ENCODE peak calls at places on chromosomes 7 and 10, in five cellular contexts. C is SK-N-SH, N is uterus, G is bronchial epithelial cell, K is Panc1. M is an unnamed sample.

GRCh38 chr7:131034166-131034881 is 293.4 kb upstream of the MKLN1 start:
- DNase-seq in C (no peak), G (no peak), K (no peak), N (no peak), M (no peak)

GRCh38 chr7:76193478-76193877 is 8.2 kb upstream of the SRRM3 start:
- DNase-seq in K (no peak), G (no peak), C (no peak), N (no peak), M (no peak)

GRCh38 chr10:25125151-25125550 is 49.6 kb upstream of the GPR158 start:
- DNase-seq in C (peak), N (no peak), K (no peak), G (no peak), M (no peak)

GRCh38 chr7:97859606-97860204 is 12.5 kb downstream of the ASNS start:
- DNase-seq in C (no peak), G (peak), N (no peak), K (no peak), M (no peak)

GRCh38 chr7:44914992-44915607 is 29.8 kb upstream of the PURB start:
- DNase-seq in G (peak), K (no peak), C (no peak), N (no peak), M (no peak)

GRCh38 chr10:133100706-133101463 is 13.2 kb downstream of the ADGRA1 start:
- DNase-seq in C (no peak), K (no peak), G (no peak), N (no peak), M (no peak)

GRCh38 chr10:35579726-35580420 is 25.3 kb upstream of the GJD4 start:
- DNase-seq in K (no peak), G (no peak), C (no peak), N (no peak), M (no peak)

GRCh38 chr10:96271017-96271815 is at the start of gene BLNK:
- DNase-seq in N (peak), C (no peak), G (peak), K (no peak), M (peak)

GRCh38 chr10:6133331-6134098 is 44.7 kb downstream of the RBM17 start:
- DNase-seq in G (no peak), C (peak), N (no peak), K (no peak), M (no peak)

GRCh38 chr10:19817251-19818046 is 1.2 kb downstream of the PLXDC2 start:
- DNase-seq in N (peak), C (peak), K (no peak), G (no peak), M (no peak)

GRCh38 chr10:14068851-14069250 is 261.9 kb downstream of the FRMD4A start:
- DNase-seq in C (no peak), G (no peak), K (no peak), N (no peak), M (no peak)

GRCh38 chr7:130152270-130153141 is 52.7 kb downstream of the TMEM209 start:
- DNase-seq in N (no peak), G (no peak), C (no peak), K (no peak), M (no peak)

GRCh38 chr10:52074505-52074904 is 239.6 kb upstream of the DKK1 start:
- DNase-seq in K (no peak), N (no peak), C (no peak), G (no peak), M (no peak)

GRCh38 chr10:129815898-129816665 is 148.0 kb downstream of the EBF3 start:
- DNase-seq in C (no peak), N (no peak), K (no peak), G (no peak), M (no peak)

GRCh38 chr7:6306471-6306870 is 34.0 kb upstream of the CYTH3 start:
- DNase-seq in N (no peak), G (peak), C (no peak), K (peak), M (peak)

GRCh38 chr7:12199363-12199762 is 11.7 kb upstream of the TMEM106B start:
- DNase-seq in K (no peak), N (no peak), C (no peak), G (peak), M (peak)

GRCh38 chr10:103491729-103492364 is 1.7 kb upstream of the NEURL1 start:
- DNase-seq in G (peak), N (peak), K (peak), C (peak), M (peak)

GRCh38 chr10:92691042-92691590 is 1.4 kb downstream of the HHEX start:
- DNase-seq in C (no peak), K (no peak), G (no peak), N (no peak), M (no peak)

GRCh38 chr7:41886906-41887311 is 184.0 kb upstream of the INHBA start:
- DNase-seq in N (peak), G (peak), C (no peak), K (no peak), M (no peak)

GRCh38 chr10:112585052-112585451 is 138.0 kb downstream of the VTI1A start:
- DNase-seq in C (no peak), K (peak), N (no peak), G (peak), M (no peak)

GRCh38 chr7:90773269-90773668 is 177.1 kb downstream of the CDK14 start:
- DNase-seq in N (no peak), C (no peak), K (no peak), G (no peak), M (no peak)

GRCh38 chr10:16870331-16870730 is 53.1 kb upstream of the RSU1 start:
- DNase-seq in K (no peak), G (no peak), N (no peak), C (no peak), M (no peak)

GRCh38 chr7:147678943-147679342 is 911.6 kb upstream of the C7orf33 start:
- DNase-seq in N (no peak), K (no peak), C (no peak), G (no peak), M (no peak)

GRCh38 chr7:27154901-27155815 is 1.3 kb downstream of the HOXA7 start:
- DNase-seq in N (peak), G (peak), C (no peak), K (no peak), M (no peak)
- H3K4me3 ChIP-seq in N (peak), G (no peak), C (peak), K (peak), M (peak)

GRCh38 chr10:134743-135600 is at the start of gene ZMYND11:
- DNase-seq in C (peak), K (no peak), N (peak), G (peak), M (no peak)
- TF ChIP-seq CTCF in C (no peak), K (peak), N (no peak), G (no peak), M (no peak)

GRCh38 chr10:116766241-116767198 is 24.2 kb upstream of the HSPA12A start:
- DNase-seq in K (no peak), N (no peak), C (no peak), G (no peak), M (peak)

GRCh38 chr10:116767235-116767634 is 24.9 kb upstream of the HSPA12A start:
- DNase-seq in K (no peak), G (no peak), C (no peak), N (peak), M (no peak)

GRCh38 chr10:116765549-116766162 is 23.3 kb upstream of the HSPA12A start:
- DNase-seq in G (no peak), K (no peak), N (no peak), C (no peak), M (peak)

GRCh38 chr10:116763440-116763839 is 21.1 kb upstream of the HSPA12A start:
- DNase-seq in N (no peak), G (no peak), K (no peak), C (no peak), M (no peak)

GRCh38 chr10:116764979-116765378 is 22.6 kb upstream of the HSPA12A start:
- DNase-seq in G (no peak), N (no peak), C (no peak), K (no peak), M (no peak)
- H3K4me3 ChIP-seq in G (no peak), N (no peak), C (no peak), K (no peak), M (no peak)

GRCh38 chr10:83677795-83678194 is 461.5 kb upstream of the GHITM start:
- DNase-seq in C (no peak), N (no peak), G (no peak), K (no peak), M (no peak)
- TF ChIP-seq CTCF in C (no peak), N (no peak), G (no peak), K (no peak), M (no peak)

M was measured in epithelial cell of proximal tubule.